ENCODE peak calls at places on chromosomes 1 and 21, in seven cellular contexts. U is psoas muscle, L is upper lobe of right lung, A is nephron progenitor cell, R is hepatocyte, Q is Peyer's patch, X is WTC11. S is an unnamed sample.

GRCh38 chr1:247551716-247552115 is 2.8 kb downstream of the GCSAML start:
- DNase-seq in U (no peak), L (no peak), A (no peak), R (peak; percentile 45), Q (no peak), X (no peak), S (no peak)

GRCh38 chr1:208237241-208237640 is 6.9 kb downstream of the PLXNA2 start:
- DNase-seq in U (no peak), L (no peak), A (no peak), R (no peak), Q (no peak), X (no peak), S (no peak)

GRCh38 chr1:17161137-17161700 is 42.0 kb upstream of the PADI2 start:
- DNase-seq in U (no peak), L (no peak), A (no peak), R (no peak), Q (no peak), X (no peak), S (no peak)

GRCh38 chr1:48526045-48526714 is 54.2 kb upstream of the SPATA6 start:
- DNase-seq in U (no peak), L (no peak), A (no peak), R (peak; percentile 25), Q (no peak), X (no peak), S (no peak)

GRCh38 chr1:23598424-23598823 is 39.1 kb upstream of the ID3 start:
- DNase-seq in U (no peak), L (no peak), A (peak; percentile 60), R (no peak), Q (no peak), X (peak; percentile 92), S (no peak)

GRCh38 chr1:18556364-18556763 is 74.3 kb upstream of the PAX7 start:
- DNase-seq in U (no peak), L (no peak), A (no peak), R (no peak), Q (no peak), X (no peak), S (no peak)

GRCh38 chr1:55245781-55246180 is 30.6 kb upstream of the USP24 start:
- DNase-seq in U (no peak), L (no peak), A (no peak), R (no peak), Q (no peak), X (no peak), S (no peak)

GRCh38 chr1:24507423-24507804 is 4.8 kb downstream of the RCAN3 start:
- DNase-seq in U (no peak), L (no peak), A (no peak), R (no peak), Q (no peak), X (no peak), S (no peak)

GRCh38 chr1:94265931-94266330 is 28.5 kb upstream of the ARHGAP29 start:
- DNase-seq in U (no peak), L (no peak), A (no peak), R (no peak), Q (no peak), X (no peak), S (no peak)

GRCh38 chr1:69994261-69994660 is 211.1 kb downstream of the LRRC40 start:
- DNase-seq in U (no peak), L (no peak), A (no peak), R (no peak), Q (no peak), X (no peak), S (no peak)

GRCh38 chr1:199959033-199959774 is 68.3 kb upstream of the NR5A2 start:
- DNase-seq in U (no peak), L (no peak), A (no peak), R (no peak), Q (no peak), X (no peak), S (no peak)

GRCh38 chr1:214476958-214477870 is 74.2 kb downstream of the PTPN14 start:
- DNase-seq in U (no peak), L (no peak), A (no peak), R (no peak), Q (no peak), X (no peak), S (no peak)

GRCh38 chr1:165828103-165828558 is 717 bp downstream of the UCK2 start:
- DNase-seq in U (peak; percentile 43), L (peak; percentile 68), A (peak; percentile 52), R (peak; percentile 65), Q (peak; percentile 74), X (peak; percentile 40), S (no peak)

GRCh38 chr1:93672069-93672468 is 9.6 kb downstream of the BCAR3 start:
- DNase-seq in U (peak; percentile 57), L (no peak), A (no peak), R (peak; percentile 91), Q (peak; percentile 63), X (no peak), S (no peak)

GRCh38 chr1:87863317-87863716 is 534.6 kb downstream of the LMO4 start:
- DNase-seq in U (no peak), L (no peak), A (no peak), R (no peak), Q (no peak), X (no peak), S (no peak)

GRCh38 chr1:61135286-61135685 is 52.9 kb downstream of the NFIA start:
- DNase-seq in U (no peak), L (no peak), A (peak; percentile 21), R (no peak), Q (no peak), X (no peak), S (no peak)

GRCh38 chr1:225766967-225767413 is 10.6 kb upstream of the SRP9 start:
- DNase-seq in U (peak; percentile 70), L (no peak), A (no peak), R (peak; percentile 63), Q (no peak), X (no peak), S (peak; percentile 90)

GRCh38 chr21:25934771-25935224 is 200.0 kb downstream of the GABPA start:
- DNase-seq in U (peak; percentile 73), L (peak; percentile 64), A (no peak), R (peak; percentile 27), Q (no peak), X (no peak), S (peak; percentile 72)

GRCh38 chr1:181661569-181661968 is 178.3 kb downstream of the CACNA1E start:
- DNase-seq in U (no peak), L (no peak), A (no peak), R (no peak), Q (no peak), X (no peak), S (no peak)

GRCh38 chr1:47460456-47460855 is 22.6 kb downstream of the FOXD2 start:
- DNase-seq in U (no peak), L (no peak), A (no peak), R (no peak), Q (no peak), X (no peak), S (no peak)

GRCh38 chr1:221435510-221435909 is 306.4 kb downstream of the DUSP10 start:
- DNase-seq in U (no peak), L (no peak), A (no peak), R (peak; percentile 68), Q (no peak), X (no peak), S (no peak)

GRCh38 chr1:233304489-233305102 is 9.1 kb upstream of the PCNX2 start:
- DNase-seq in U (no peak), L (no peak), A (no peak), R (peak; percentile 58), Q (no peak), X (no peak), S (no peak)

GRCh38 chr1:154998201-154998780 is 4.3 kb upstream of the ZBTB7B start:
- DNase-seq in U (no peak), L (peak; percentile 37), A (no peak), R (no peak), Q (peak; percentile 39), X (no peak), S (no peak)
- TF ChIP-seq CTCF in U (peak; percentile 22), L (no peak), A (no peak), R (no peak), Q (no peak), X (no peak), S (no peak)

GRCh38 chr1:183416850-183417690 is 1.1 kb downstream of the NMNAT2 start:
- DNase-seq in U (peak; percentile 60), L (peak; percentile 82), A (peak; percentile 92), R (peak; percentile 87), Q (peak; percentile 55), X (peak; percentile 88), S (no peak)
- TF ChIP-seq CTCF in U (no peak), L (no peak), A (no peak), R (no peak), Q (no peak), X (no peak), S (no peak)

GRCh38 chr1:180190091-180190490 is 35.4 kb downstream of the QSOX1 start:
- DNase-seq in U (no peak), L (no peak), A (no peak), R (no peak), Q (no peak), X (no peak), S (no peak)
- TF ChIP-seq CTCF in U (no peak), L (no peak), A (no peak), R (no peak), Q (no peak), X (no peak), S (no peak)

GRCh38 chr1:108712605-108713150 is at the start of gene FNDC7:
- DNase-seq in U (no peak), L (no peak), A (no peak), R (no peak), Q (no peak), X (peak; percentile 57), S (no peak)

GRCh38 chr1:108704501-108704900 is 8.2 kb upstream of the FNDC7 start:
- DNase-seq in U (no peak), L (no peak), A (no peak), R (peak; percentile 19), Q (no peak), X (no peak), S (no peak)

GRCh38 chr1:108706643-108707042 is 6.1 kb upstream of the FNDC7 start:
- DNase-seq in U (no peak), L (no peak), A (no peak), R (no peak), Q (no peak), X (no peak), S (no peak)

GRCh38 chr1:108703939-108704338 is 8.8 kb upstream of the FNDC7 start:
- DNase-seq in U (no peak), L (no peak), A (no peak), R (no peak), Q (no peak), X (no peak), S (no peak)

DNA sequence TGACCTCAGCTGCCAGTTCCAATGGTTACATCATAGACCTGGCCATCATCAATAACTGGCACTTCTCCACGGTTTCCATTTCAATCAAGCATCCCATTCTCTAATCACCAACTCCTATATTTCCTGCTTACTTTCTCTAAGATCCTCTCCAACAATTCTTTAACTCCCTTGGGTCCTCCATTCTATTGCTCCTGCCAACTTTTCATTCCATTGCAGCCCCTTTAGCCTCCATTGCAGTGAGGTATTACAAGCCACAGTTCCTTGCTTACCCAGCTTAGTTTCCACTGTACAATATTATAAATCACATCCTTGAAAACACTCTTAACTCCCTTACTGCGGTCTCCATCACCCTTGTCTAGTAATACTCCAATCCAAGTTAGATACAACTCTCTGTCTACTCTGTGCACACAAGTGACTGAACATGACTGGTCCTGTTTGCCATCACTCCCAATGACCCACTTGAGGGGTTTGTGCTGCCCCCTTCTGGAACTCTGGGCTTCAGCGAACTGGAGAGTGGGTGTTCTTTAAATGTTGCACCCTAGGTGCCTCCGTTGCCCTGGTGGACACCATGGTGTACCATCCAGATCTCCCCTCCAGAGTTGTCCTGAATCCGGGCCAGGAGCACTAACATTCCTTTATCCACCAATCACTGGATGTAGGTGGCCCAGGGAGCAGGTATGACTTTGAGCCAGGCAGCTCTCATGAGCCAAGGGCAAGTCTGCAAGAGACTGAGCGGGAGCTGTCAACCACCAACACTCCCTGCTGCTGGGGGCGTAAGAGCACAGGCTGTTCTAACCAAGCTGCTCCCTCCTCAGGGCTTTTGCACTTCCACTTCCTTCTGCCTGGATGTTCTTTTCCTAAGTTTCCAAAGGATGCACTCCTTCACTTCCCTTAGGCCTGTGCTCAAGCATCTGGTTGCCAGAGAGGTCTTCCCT is 3.7 kb upstream of the FNDC7 start:
- DNase-seq in U (no peak), L (no peak), A (no peak), R (no peak), Q (no peak), X (peak; percentile 72), S (no peak)
- TF ChIP-seq CTCF in U (no peak), L (peak; percentile 35), A (no peak), R (no peak), Q (peak; percentile 28), X (peak; percentile 42), S (peak; percentile 23)